ENCODE peak calls at places on chromosomes 13 and 19, in nine cellular contexts. One of them, this sample, is unnamed.

GRCh38 chr13:41827507-41828213 is 133.2 kb downstream of the VWA8 start:
- DNase-seq in fibroblast of lung: peak
- DNase-seq in tibial nerve: peak
- DNase-seq in sigmoid colon: no peak
- DNase-seq in CD8-positive, alpha-beta T cell: no peak
- DNase-seq in testis: no peak
- DNase-seq in AG04450: peak
- DNase-seq in PC-9: peak
- DNase-seq in lower lobe of right lung: no peak
- DNase-seq in this sample: peak

GRCh38 chr13:113399755-113400149 is 35.8 kb upstream of the GRTP1 start:
- DNase-seq in fibroblast of lung: no peak
- DNase-seq in tibial nerve: no peak
- DNase-seq in sigmoid colon: peak
- DNase-seq in CD8-positive, alpha-beta T cell: no peak
- DNase-seq in testis: no peak
- DNase-seq in AG04450: no peak
- DNase-seq in PC-9: no peak
- DNase-seq in lower lobe of right lung: no peak
- DNase-seq in this sample: no peak

GRCh38 chr19:51124729-51125128 is at the start of gene SIGLEC9:
- DNase-seq in fibroblast of lung: no peak
- DNase-seq in tibial nerve: peak
- DNase-seq in sigmoid colon: peak
- DNase-seq in CD8-positive, alpha-beta T cell: no peak
- DNase-seq in testis: peak
- DNase-seq in AG04450: no peak
- DNase-seq in PC-9: no peak
- DNase-seq in lower lobe of right lung: peak
- DNase-seq in this sample: no peak

GRCh38 chr13:51734786-51735185 is 69.2 kb downstream of the DHRS12 start:
- DNase-seq in fibroblast of lung: no peak
- DNase-seq in tibial nerve: no peak
- DNase-seq in sigmoid colon: no peak
- DNase-seq in CD8-positive, alpha-beta T cell: no peak
- DNase-seq in testis: no peak
- DNase-seq in AG04450: no peak
- DNase-seq in PC-9: no peak
- DNase-seq in lower lobe of right lung: no peak
- DNase-seq in this sample: no peak

GRCh38 chr19:43841990-43842389 is 14.9 kb downstream of the ZNF283 start:
- DNase-seq in fibroblast of lung: no peak
- DNase-seq in tibial nerve: no peak
- DNase-seq in sigmoid colon: no peak
- DNase-seq in CD8-positive, alpha-beta T cell: no peak
- DNase-seq in testis: no peak
- DNase-seq in AG04450: no peak
- DNase-seq in PC-9: no peak
- DNase-seq in lower lobe of right lung: no peak
- DNase-seq in this sample: no peak

GRCh38 chr19:13441810-13442512 is 64.3 kb downstream of the CACNA1A start:
- DNase-seq in fibroblast of lung: peak
- DNase-seq in tibial nerve: no peak
- DNase-seq in sigmoid colon: no peak
- DNase-seq in CD8-positive, alpha-beta T cell: peak
- DNase-seq in testis: peak
- DNase-seq in AG04450: peak
- DNase-seq in PC-9: peak
- DNase-seq in lower lobe of right lung: no peak
- DNase-seq in this sample: peak

GRCh38 chr13:48542581-48543341 is 9.9 kb upstream of the RCBTB2 start:
- DNase-seq in fibroblast of lung: peak
- DNase-seq in tibial nerve: peak
- DNase-seq in sigmoid colon: peak
- DNase-seq in CD8-positive, alpha-beta T cell: no peak
- DNase-seq in testis: peak
- DNase-seq in AG04450: no peak
- DNase-seq in PC-9: no peak
- DNase-seq in lower lobe of right lung: peak
- DNase-seq in this sample: peak

GRCh38 chr13:49020940-49021548 is 45.3 kb downstream of the FNDC3A start:
- DNase-seq in fibroblast of lung: no peak
- DNase-seq in tibial nerve: no peak
- DNase-seq in sigmoid colon: no peak
- DNase-seq in CD8-positive, alpha-beta T cell: no peak
- DNase-seq in testis: no peak
- DNase-seq in AG04450: no peak
- DNase-seq in PC-9: no peak
- DNase-seq in lower lobe of right lung: no peak
- DNase-seq in this sample: peak

GRCh38 chr19:35000647-35001501 is 751 bp downstream of the GRAMD1A start:
- DNase-seq in fibroblast of lung: peak
- DNase-seq in tibial nerve: no peak
- DNase-seq in sigmoid colon: no peak
- DNase-seq in CD8-positive, alpha-beta T cell: peak
- DNase-seq in testis: no peak
- DNase-seq in AG04450: no peak
- DNase-seq in PC-9: no peak
- DNase-seq in lower lobe of right lung: peak
- DNase-seq in this sample: peak

GRCh38 chr19:58059003-58059671 is at the start of gene ZNF135:
- DNase-seq in fibroblast of lung: peak
- DNase-seq in tibial nerve: peak
- DNase-seq in sigmoid colon: peak
- DNase-seq in CD8-positive, alpha-beta T cell: peak
- DNase-seq in testis: peak
- DNase-seq in AG04450: peak
- DNase-seq in PC-9: no peak
- DNase-seq in lower lobe of right lung: peak
- DNase-seq in this sample: peak

GRCh38 chr19:39398297-39398864 is 7.2 kb downstream of the MED29 start:
- DNase-seq in fibroblast of lung: peak
- DNase-seq in tibial nerve: peak
- DNase-seq in sigmoid colon: peak
- DNase-seq in CD8-positive, alpha-beta T cell: peak
- DNase-seq in testis: peak
- DNase-seq in AG04450: no peak
- DNase-seq in PC-9: peak
- DNase-seq in lower lobe of right lung: peak
- DNase-seq in this sample: no peak
- H3K27ac ChIP-seq in fibroblast of lung: peak
- H3K27ac ChIP-seq in tibial nerve: peak
- H3K27ac ChIP-seq in sigmoid colon: peak
- H3K27ac ChIP-seq in CD8-positive, alpha-beta T cell: peak
- H3K27ac ChIP-seq in testis: peak
- H3K27ac ChIP-seq in AG04450: peak
- H3K27ac ChIP-seq in PC-9: peak
- H3K27ac ChIP-seq in lower lobe of right lung: peak
- H3K27ac ChIP-seq in this sample: peak

DNA sequence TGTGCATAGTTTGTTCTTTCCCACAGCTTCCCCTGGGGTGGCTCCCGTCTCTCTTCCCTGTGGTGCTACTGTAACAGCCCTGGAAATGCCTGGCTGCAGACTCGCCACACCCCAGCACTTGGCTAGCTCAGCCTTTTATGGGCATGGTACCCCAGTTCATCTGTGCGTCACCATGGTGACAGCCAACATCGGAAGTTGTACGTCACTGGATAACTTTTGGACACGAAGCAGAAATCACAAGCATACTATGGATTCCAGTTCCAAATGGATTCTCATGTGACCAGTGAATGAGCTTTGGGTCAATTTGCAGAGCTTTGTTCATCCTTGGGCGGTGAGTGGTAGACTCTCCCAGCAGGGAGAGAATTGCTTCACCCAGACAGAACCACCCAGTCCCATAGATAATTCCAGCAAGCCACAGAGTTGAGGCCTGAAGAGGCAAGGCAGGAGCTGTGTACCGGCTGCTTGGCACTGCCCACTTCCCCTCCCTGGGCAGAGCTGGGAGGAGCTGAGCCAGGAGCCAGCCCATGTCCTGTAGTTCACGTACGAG is 54.4 kb downstream of the COL4A2 start:
- DNase-seq in fibroblast of lung: peak
- DNase-seq in tibial nerve: peak
- DNase-seq in sigmoid colon: peak
- DNase-seq in CD8-positive, alpha-beta T cell: no peak
- DNase-seq in testis: peak
- DNase-seq in AG04450: no peak
- DNase-seq in PC-9: no peak
- DNase-seq in lower lobe of right lung: no peak
- DNase-seq in this sample: no peak
- H3K27ac ChIP-seq in fibroblast of lung: peak
- H3K27ac ChIP-seq in tibial nerve: peak
- H3K27ac ChIP-seq in sigmoid colon: peak
- H3K27ac ChIP-seq in CD8-positive, alpha-beta T cell: no peak
- H3K27ac ChIP-seq in testis: no peak
- H3K27ac ChIP-seq in AG04450: peak
- H3K27ac ChIP-seq in PC-9: no peak
- H3K27ac ChIP-seq in lower lobe of right lung: peak
- H3K27ac ChIP-seq in this sample: no peak

GRCh38 chr13:21014666-21015170 is 46.7 kb downstream of the LATS2 start:
- DNase-seq in fibroblast of lung: peak
- DNase-seq in tibial nerve: no peak
- DNase-seq in sigmoid colon: peak
- DNase-seq in CD8-positive, alpha-beta T cell: no peak
- DNase-seq in testis: no peak
- DNase-seq in AG04450: peak
- DNase-seq in PC-9: no peak
- DNase-seq in lower lobe of right lung: no peak
- DNase-seq in this sample: no peak

GRCh38 chr13:21012841-21013681 is 48.3 kb downstream of the LATS2 start:
- DNase-seq in fibroblast of lung: no peak
- DNase-seq in tibial nerve: no peak
- DNase-seq in sigmoid colon: no peak
- DNase-seq in CD8-positive, alpha-beta T cell: no peak
- DNase-seq in testis: no peak
- DNase-seq in AG04450: no peak
- DNase-seq in PC-9: no peak
- DNase-seq in lower lobe of right lung: no peak
- DNase-seq in this sample: no peak

GRCh38 chr13:21013682-21014038 is 47.7 kb downstream of the LATS2 start:
- DNase-seq in fibroblast of lung: no peak
- DNase-seq in tibial nerve: no peak
- DNase-seq in sigmoid colon: no peak
- DNase-seq in CD8-positive, alpha-beta T cell: no peak
- DNase-seq in testis: no peak
- DNase-seq in AG04450: no peak
- DNase-seq in PC-9: no peak
- DNase-seq in lower lobe of right lung: no peak
- DNase-seq in this sample: no peak

GRCh38 chr13:21015284-21015683 is 46.1 kb downstream of the LATS2 start:
- DNase-seq in fibroblast of lung: no peak
- DNase-seq in tibial nerve: no peak
- DNase-seq in sigmoid colon: no peak
- DNase-seq in CD8-positive, alpha-beta T cell: no peak
- DNase-seq in testis: no peak
- DNase-seq in AG04450: no peak
- DNase-seq in PC-9: no peak
- DNase-seq in lower lobe of right lung: no peak
- DNase-seq in this sample: no peak

GRCh38 chr13:21014139-21014665 is 47.2 kb downstream of the LATS2 start:
- DNase-seq in fibroblast of lung: no peak
- DNase-seq in tibial nerve: no peak
- DNase-seq in sigmoid colon: no peak
- DNase-seq in CD8-positive, alpha-beta T cell: no peak
- DNase-seq in testis: no peak
- DNase-seq in AG04450: no peak
- DNase-seq in PC-9: no peak
- DNase-seq in lower lobe of right lung: no peak
- DNase-seq in this sample: no peak
- H3K27ac ChIP-seq in fibroblast of lung: peak
- H3K27ac ChIP-seq in tibial nerve: no peak
- H3K27ac ChIP-seq in sigmoid colon: peak
- H3K27ac ChIP-seq in CD8-positive, alpha-beta T cell: no peak
- H3K27ac ChIP-seq in testis: no peak
- H3K27ac ChIP-seq in AG04450: peak
- H3K27ac ChIP-seq in PC-9: no peak
- H3K27ac ChIP-seq in lower lobe of right lung: peak
- H3K27ac ChIP-seq in this sample: no peak

GRCh38 chr19:2494084-2494446 is 18.1 kb downstream of the GADD45B start:
- DNase-seq in fibroblast of lung: peak
- DNase-seq in tibial nerve: no peak
- DNase-seq in sigmoid colon: no peak
- DNase-seq in CD8-positive, alpha-beta T cell: no peak
- DNase-seq in testis: no peak
- DNase-seq in AG04450: no peak
- DNase-seq in PC-9: no peak
- DNase-seq in lower lobe of right lung: no peak
- DNase-seq in this sample: peak

GRCh38 chr19:2495651-2496316 is 19.9 kb downstream of the GADD45B start:
- DNase-seq in fibroblast of lung: peak
- DNase-seq in tibial nerve: no peak
- DNase-seq in sigmoid colon: peak
- DNase-seq in CD8-positive, alpha-beta T cell: no peak
- DNase-seq in testis: peak
- DNase-seq in AG04450: no peak
- DNase-seq in PC-9: peak
- DNase-seq in lower lobe of right lung: no peak
- DNase-seq in this sample: no peak

GRCh38 chr19:2495130-2495641 is 19.3 kb downstream of the GADD45B start:
- DNase-seq in fibroblast of lung: peak
- DNase-seq in tibial nerve: peak
- DNase-seq in sigmoid colon: peak
- DNase-seq in CD8-positive, alpha-beta T cell: peak
- DNase-seq in testis: peak
- DNase-seq in AG04450: no peak
- DNase-seq in PC-9: peak
- DNase-seq in lower lobe of right lung: peak
- DNase-seq in this sample: no peak

GRCh38 chr19:2492870-2493269 is 16.9 kb downstream of the GADD45B start:
- DNase-seq in fibroblast of lung: no peak
- DNase-seq in tibial nerve: no peak
- DNase-seq in sigmoid colon: no peak
- DNase-seq in CD8-positive, alpha-beta T cell: no peak
- DNase-seq in testis: no peak
- DNase-seq in AG04450: no peak
- DNase-seq in PC-9: no peak
- DNase-seq in lower lobe of right lung: no peak
- DNase-seq in this sample: no peak

DNA sequence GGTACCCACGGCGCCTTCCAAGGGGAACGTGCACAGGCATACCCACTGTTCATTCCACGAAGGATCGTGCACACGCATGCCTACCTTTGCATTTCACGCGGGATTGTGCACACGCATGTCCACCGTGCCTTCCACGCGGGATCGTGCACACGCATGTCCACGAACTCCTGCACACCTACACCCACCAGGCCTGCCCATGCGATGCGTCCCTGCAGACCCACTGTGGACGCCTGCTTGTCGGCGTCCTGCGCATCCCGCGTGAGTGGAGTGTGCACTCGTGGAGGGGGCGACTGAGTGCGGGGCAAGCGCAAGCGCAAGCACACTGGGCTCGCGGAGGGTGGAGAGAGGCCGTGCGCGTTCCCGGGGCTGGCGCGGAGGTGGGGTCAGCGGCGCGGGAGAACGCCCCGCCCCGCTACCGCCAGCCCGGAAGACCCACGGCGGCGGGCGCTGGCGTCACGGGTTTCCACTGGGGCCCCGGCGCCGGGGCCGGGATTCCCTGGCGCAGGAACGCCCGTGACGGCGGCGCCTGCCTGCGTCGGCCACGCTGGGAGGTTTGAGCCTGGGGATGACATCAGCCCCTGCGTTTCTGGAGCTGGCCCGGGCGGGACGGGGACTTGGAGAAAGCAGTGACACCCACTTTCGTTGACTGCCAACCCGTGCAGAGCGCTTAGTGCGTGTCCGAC is 18.7 kb downstream of the GADD45B start:
- DNase-seq in fibroblast of lung: peak
- DNase-seq in tibial nerve: peak
- DNase-seq in sigmoid colon: peak
- DNase-seq in CD8-positive, alpha-beta T cell: peak
- DNase-seq in testis: peak
- DNase-seq in AG04450: no peak
- DNase-seq in PC-9: peak
- DNase-seq in lower lobe of right lung: peak
- DNase-seq in this sample: peak
- H3K27ac ChIP-seq in fibroblast of lung: peak
- H3K27ac ChIP-seq in tibial nerve: peak
- H3K27ac ChIP-seq in sigmoid colon: peak
- H3K27ac ChIP-seq in CD8-positive, alpha-beta T cell: peak
- H3K27ac ChIP-seq in testis: peak
- H3K27ac ChIP-seq in AG04450: peak
- H3K27ac ChIP-seq in PC-9: peak
- H3K27ac ChIP-seq in lower lobe of right lung: peak
- H3K27ac ChIP-seq in this sample: peak

This sample was measured in A673.